ENCODE peak calls at places on chromosomes 4 and X, in five cellular contexts. T is AG10803, G is sigmoid colon, R is fibroblast of lung, L is left lung. F is an unnamed sample.
A peak's percentile ranks its signal among the peaks of the same experiment; 100 is the strongest.

GRCh38 chr4:126361287-126361686 is 1046.5 kb downstream of the FAT4 start:
- DNase-seq in L (no peak), G (no peak), R (no peak), T (no peak), F (no peak)

GRCh38 chrX:106039920-106040319 is 1.4 kb upstream of the SERPINA7 start:
- DNase-seq in G (no peak), L (no peak), T (no peak), R (no peak), F (peak; percentile 20)

GRCh38 chr4:105276361-105276760 is 129.7 kb downstream of the TET2 start:
- DNase-seq in G (no peak), L (no peak), T (no peak), R (no peak), F (no peak)

GRCh38 chr4:33381806-33382205 is 2661.6 kb downstream of the PCDH7 start:
- DNase-seq in L (no peak), T (no peak), G (no peak), R (no peak), F (no peak)

GRCh38 chrX:121298499-121298898 is 251.1 kb downstream of the GLUD2 start:
- DNase-seq in R (no peak), T (no peak), L (no peak), G (no peak), F (no peak)

GRCh38 chrX:51747671-51748070 is 4.4 kb downstream of the GSPT2 start:
- DNase-seq in R (peak; percentile 23), G (no peak), L (no peak), T (peak; percentile 30), F (no peak)

GRCh38 chr4:161642708-161643107 is 521.1 kb downstream of the FSTL5 start:
- DNase-seq in T (peak; percentile 11), L (no peak), G (no peak), R (peak; percentile 15), F (peak; percentile 33)

GRCh38 chr4:34953145-34953799 is 1291.0 kb downstream of the ARAP2 start:
- DNase-seq in R (no peak), G (peak; percentile 32), T (no peak), L (no peak), F (no peak)

GRCh38 chr4:166662266-166662843 is 571.9 kb downstream of the SPOCK3 start:
- DNase-seq in L (no peak), T (no peak), R (no peak), G (no peak), F (no peak)

GRCh38 chrX:57286507-57287251 is at the start of gene FAAH2:
- DNase-seq in R (no peak), G (no peak), L (peak; percentile 41), T (no peak), F (no peak)

GRCh38 chr4:182881928-182882327 is 35.3 kb downstream of the DCTD start:
- DNase-seq in T (peak; percentile 4), L (no peak), G (peak; percentile 79), R (peak; percentile 21), F (peak; percentile 35)

GRCh38 chr4:74218201-74218600 is 60.3 kb downstream of the MTHFD2L start:
- DNase-seq in G (no peak), L (no peak), R (peak; percentile 55), T (peak; percentile 12), F (peak; percentile 23)

GRCh38 chr4:152633118-152633517 is 46.7 kb downstream of the TMEM154 start:
- DNase-seq in T (no peak), G (no peak), L (no peak), R (no peak), F (no peak)

GRCh38 chr4:73419106-73420038 is 15.3 kb downstream of the ALB start:
- DNase-seq in T (no peak), G (no peak), L (no peak), R (no peak), F (no peak)

GRCh38 chrX:71085900-71086299 is 9.8 kb upstream of the FOXO4 start:
- DNase-seq in R (no peak), T (no peak), L (no peak), G (no peak), F (no peak)

GRCh38 chr4:102778720-102779119 is 18.0 kb upstream of the MANBA start:
- DNase-seq in G (no peak), R (no peak), T (no peak), L (no peak), F (no peak)

GRCh38 chr4:169823685-169824084 is 65.9 kb upstream of the HPF1 start:
- DNase-seq in T (peak; percentile 52), R (peak; percentile 64), L (no peak), G (no peak), F (peak; percentile 81)

GRCh38 chrX:1249101-1249887 is 19.3 kb upstream of the CSF2RA start:
- DNase-seq in T (peak; percentile 19), R (peak; percentile 4), L (peak; percentile 86), G (peak; percentile 76), F (peak; percentile 7)

GRCh38 chr4:16721618-16722291 is 176.7 kb downstream of the LDB2 start:
- DNase-seq in L (no peak), T (peak; percentile 18), G (no peak), R (peak; percentile 89), F (peak; percentile 90)

GRCh38 chrX:46621572-46621971 is 48.0 kb downstream of the CHST7 start:
- DNase-seq in R (no peak), G (no peak), L (no peak), T (no peak), F (no peak)

GRCh38 chrX:154714925-154715324 is 36.0 kb downstream of the GAB3 start:
- DNase-seq in L (no peak), G (no peak), R (no peak), T (peak; percentile 47), F (peak; percentile 69)

GRCh38 chr4:152535236-152535902 is 523 bp downstream of the FBXW7 start:
- DNase-seq in G (peak; percentile 67), L (peak; percentile 84), T (no peak), R (no peak), F (no peak)

GRCh38 chrX:68750316-68750715 is 78.5 kb upstream of the EFNB1 start:
- DNase-seq in G (no peak), L (no peak), T (no peak), R (no peak), F (no peak)

GRCh38 chr4:115090483-115091075 is 22.8 kb downstream of the NDST4 start:
- DNase-seq in L (no peak), R (peak; percentile 7), T (peak; percentile 11), G (no peak), F (peak; percentile 43)

GRCh38 chrX:108018659-108019381 is 26.0 kb upstream of the VSIG1 start:
- DNase-seq in G (no peak), T (no peak), R (no peak), L (no peak), F (no peak)

GRCh38 chrX:1322393-1322792 is 14.2 kb upstream of the IL3RA start:
- DNase-seq in L (peak; percentile 61), G (no peak), R (no peak), T (no peak), F (no peak)

GRCh38 chr4:92031825-92032224 is 271.9 kb upstream of the GRID2 start:
- DNase-seq in G (no peak), T (no peak), R (no peak), L (no peak), F (no peak)

GRCh38 chrX:109635151-109635550 is 10.2 kb upstream of the KCNE5 start:
- DNase-seq in T (peak; percentile 4), L (no peak), G (no peak), R (no peak), F (peak; percentile 49)

DNA sequence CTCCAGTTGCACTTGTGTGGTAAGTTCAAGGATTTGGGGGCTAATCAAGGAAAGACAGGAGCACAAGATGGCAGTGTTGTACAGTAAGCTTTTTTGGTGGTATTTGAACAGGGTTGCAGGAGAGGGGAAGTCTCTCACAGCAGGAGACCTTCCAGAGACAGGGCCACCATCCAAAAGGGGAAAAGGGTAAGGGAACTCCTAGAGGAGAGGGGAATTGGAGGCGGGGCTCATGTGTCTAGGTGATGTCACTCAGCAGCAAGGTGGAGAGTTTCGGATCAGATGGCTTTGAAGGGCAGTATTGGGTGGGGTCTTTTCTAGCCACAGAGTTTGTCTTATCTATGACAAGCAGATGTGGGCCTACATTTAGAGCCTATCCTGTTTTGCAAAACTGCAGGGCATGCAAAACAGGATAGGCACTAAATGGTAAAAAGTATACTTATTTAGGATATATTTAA is 13.4 kb upstream of the RNF175 start:
- DNase-seq in R (no peak), L (no peak), G (no peak), T (peak; percentile 10), F (peak; percentile 31)
- TF ChIP-seq CTCF in R (peak; percentile 7), L (no peak), G (no peak), T (peak; percentile 41), F (peak; percentile 40)

GRCh38 chr4:52551487-52551886 is 107.6 kb downstream of the USP46 start:
- DNase-seq in G (no peak), L (no peak), R (no peak), T (no peak), F (no peak)
- H3K4me3 ChIP-seq in G (no peak overlapping the region), L (no peak overlapping the region), R (no peak overlapping the region), T (no peak overlapping the region), F (no peak overlapping the region)

GRCh38 chrX:134624046-134624430 is 34.2 kb downstream of the PLAC1 start:
- DNase-seq in L (no peak), T (no peak), R (peak; percentile 71), G (no peak), F (no peak)

GRCh38 chrX:134623293-134624045 is 34.8 kb downstream of the PLAC1 start:
- DNase-seq in R (peak; percentile 50), L (no peak), T (no peak), G (no peak), F (peak; percentile 35)

GRCh38 chrX:134622056-134622812 is 36.0 kb downstream of the PLAC1 start:
- DNase-seq in L (no peak), R (peak; percentile 93), G (no peak), T (peak; percentile 83), F (peak; percentile 89)

GRCh38 chrX:134622813-134623185 is 35.5 kb downstream of the PLAC1 start:
- DNase-seq in R (peak; percentile 67), G (no peak), T (peak; percentile 51), L (no peak), F (peak; percentile 48)

DNA sequence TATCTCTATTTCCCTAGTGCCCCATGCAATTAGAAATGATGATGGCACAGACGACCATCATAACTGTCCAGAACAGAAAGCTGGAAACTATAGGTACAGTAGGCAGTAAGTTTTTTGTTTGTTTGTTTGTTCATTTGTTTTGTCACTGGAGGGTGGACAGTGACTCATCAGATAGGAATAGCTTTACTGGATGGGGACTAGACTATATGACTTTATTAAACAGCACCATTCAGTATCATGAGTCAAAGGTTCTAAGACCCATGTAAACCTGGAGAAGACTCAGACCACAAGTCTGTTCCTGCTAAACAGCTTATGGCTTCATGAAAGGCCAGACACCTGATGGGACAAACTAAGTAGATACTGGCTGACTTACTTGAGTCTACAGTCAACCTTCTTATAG is 38.4 kb downstream of the PLAC1 start:
- DNase-seq in R (no peak), G (no peak), T (no peak), L (no peak), F (no peak)
- TF ChIP-seq CTCF in R (no peak), G (no peak), T (no peak), L (no peak), F (no peak)

DNA sequence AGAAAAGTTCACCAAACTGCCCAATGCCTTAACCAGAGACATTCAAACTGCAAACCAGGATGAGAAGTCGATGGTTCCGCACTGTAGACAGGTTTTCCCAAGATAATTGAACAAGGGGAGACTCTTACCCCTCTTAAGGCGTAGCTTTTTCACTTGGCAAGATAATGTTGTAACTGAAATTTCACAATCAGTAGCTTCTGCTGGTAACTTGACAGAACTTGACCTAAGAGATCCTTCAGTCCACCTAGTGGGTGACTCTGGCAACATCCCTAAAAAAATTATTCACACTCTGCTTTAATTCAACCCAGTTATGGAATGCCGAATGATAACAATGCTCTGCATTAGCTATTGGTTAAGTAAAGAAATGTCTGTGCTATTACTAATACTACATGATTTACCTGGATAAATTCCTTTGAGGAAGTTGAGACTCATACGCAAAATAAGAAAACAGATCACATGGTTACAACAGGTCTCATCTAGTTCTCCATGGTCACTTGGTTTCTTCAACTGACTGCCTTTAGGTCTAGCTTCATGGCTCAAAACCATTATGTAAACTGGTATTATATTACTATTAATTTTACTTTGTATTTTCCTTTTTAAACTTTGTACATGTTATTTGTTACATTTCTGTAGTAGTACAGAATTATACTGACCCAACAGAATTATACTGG is 9.1 kb downstream of the ELF2 start:
- DNase-seq in G (no peak), T (peak; percentile 69), L (no peak), R (peak; percentile 42), F (peak; percentile 71)
- H3K4me3 ChIP-seq in G (no peak overlapping the region), T (no peak overlapping the region), L (no peak overlapping the region), R (no peak overlapping the region), F (no peak overlapping the region)